ENCODE peak calls at places on chromosomes 13 and 19, in nine cellular contexts. V, L, G, C, X, E, H, M and Q are unnamed samples.

GRCh38 chr13:44930907-44931676 is 58.2 kb downstream of the NUFIP1 start:
- DNase-seq in E (no peak), L (no peak), M (peak), C (no peak), X (no peak), H (no peak), G (no peak), V (no peak), Q (no peak)

GRCh38 chr19:45128109-45128508 is 32.7 kb downstream of the NKPD1 start:
- DNase-seq in M (no peak), H (no peak), L (no peak), C (no peak), V (no peak), E (no peak), G (no peak), X (no peak), Q (no peak)

GRCh38 chr19:35316560-35316959 is 12.4 kb upstream of the CD22 start:
- DNase-seq in L (no peak), E (no peak), H (no peak), V (no peak), G (no peak), C (no peak), X (no peak), M (no peak), Q (no peak)

GRCh38 chr19:47618771-47619170 is 9.8 kb downstream of the BICRA start:
- DNase-seq in M (no peak), L (no peak), X (no peak), V (no peak), G (peak), E (peak), H (peak), C (no peak), Q (no peak)

GRCh38 chr19:22545751-22546150 is 88.4 kb upstream of the ZNF492 start:
- DNase-seq in X (peak), E (no peak), L (no peak), M (peak), V (no peak), H (no peak), G (peak), C (no peak), Q (peak)

GRCh38 chr19:53977991-53978731 is 13.3 kb upstream of the CACNG6 start:
- DNase-seq in G (peak), M (peak), H (peak), L (peak), E (peak), V (peak), C (peak), X (peak), Q (no peak)

GRCh38 chr13:110942248-110942981 is 27.5 kb upstream of the ANKRD10 start:
- DNase-seq in G (no peak), V (no peak), H (no peak), M (peak), C (no peak), X (no peak), E (peak), L (no peak), Q (no peak)

GRCh38 chr19:27676877-27677276 is 1536.1 kb downstream of the UQCRFS1 start:
- DNase-seq in M (no peak), H (no peak), G (no peak), V (no peak), C (no peak), E (no peak), L (no peak), X (no peak), Q (no peak)

GRCh38 chr13:31160857-31161582 is 684 bp downstream of the HSPH1 start:
- DNase-seq in E (peak), H (peak), V (peak), M (peak), C (peak), G (peak), X (peak), L (peak), Q (peak)

GRCh38 chr13:34988330-34988791 is 46.3 kb downstream of the NBEA start:
- DNase-seq in M (no peak), H (no peak), C (no peak), G (no peak), E (no peak), L (no peak), X (no peak), V (no peak), Q (no peak)
- TF ChIP-seq CTCF in M (no peak), H (no peak), C (no peak), G (no peak), E (no peak), L (no peak), X (no peak), V (no peak), Q (no peak)

GRCh38 chr19:43673702-43674629 is 4.0 kb upstream of the PLAUR start:
- DNase-seq in E (no peak), M (no peak), C (no peak), G (no peak), L (peak), H (no peak), V (no peak), X (no peak), Q (no peak)
- TF ChIP-seq CTCF in E (no peak), M (no peak), C (no peak), G (no peak), L (no peak), H (no peak), V (no peak), X (no peak), Q (no peak)

GRCh38 chr19:8129061-8129460 is 20.3 kb downstream of the FBN3 start:
- DNase-seq in V (no peak), G (no peak), E (no peak), X (no peak), L (no peak), M (no peak), C (no peak), H (no peak), Q (no peak)

GRCh38 chr19:8131517-8131916 is 17.9 kb downstream of the FBN3 start:
- DNase-seq in E (no peak), H (no peak), G (no peak), X (no peak), C (no peak), V (no peak), L (no peak), M (no peak), Q (no peak)

GRCh38 chr19:8128551-8128950 is 20.8 kb downstream of the FBN3 start:
- DNase-seq in H (no peak), M (no peak), G (no peak), E (no peak), X (no peak), V (no peak), C (no peak), L (no peak), Q (no peak)

GRCh38 chr19:8135946-8136618 is 13.3 kb downstream of the FBN3 start:
- DNase-seq in H (no peak), C (no peak), M (no peak), E (no peak), X (no peak), G (no peak), L (no peak), V (no peak), Q (no peak)

DNA sequence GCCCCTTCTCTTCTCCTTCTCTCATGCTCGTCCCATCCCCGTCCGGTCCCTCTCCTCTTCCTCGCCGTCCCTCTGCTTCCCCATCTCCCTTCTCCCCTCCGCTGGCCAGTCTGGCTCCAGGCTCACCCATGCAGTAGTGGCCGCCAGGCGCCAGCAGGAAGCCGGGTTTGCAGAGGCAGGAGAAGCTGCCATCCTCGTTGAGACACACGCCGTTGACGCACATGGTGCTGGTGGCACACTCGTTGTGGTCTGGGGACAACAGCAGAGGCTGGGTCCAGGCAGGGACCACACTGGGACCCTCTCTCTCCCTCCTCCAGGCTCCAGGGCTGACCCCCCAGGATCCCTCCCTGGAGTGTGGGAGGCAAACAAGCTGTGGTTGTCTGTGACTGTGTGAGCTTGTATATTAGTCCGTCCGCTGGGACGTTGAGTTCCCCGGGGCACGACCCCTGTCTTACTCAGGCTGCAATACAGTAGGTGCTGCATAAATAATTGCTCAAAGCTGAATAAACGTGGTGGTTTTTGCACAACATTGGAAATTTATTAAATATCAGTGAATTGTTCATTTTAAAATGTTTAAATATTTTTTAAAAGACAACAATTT is 16.4 kb downstream of the FBN3 start:
- DNase-seq in C (no peak), G (no peak), L (no peak), M (no peak), V (no peak), E (no peak), H (no peak), X (no peak), Q (no peak)
- TF ChIP-seq CTCF in C (no peak), G (no peak), L (no peak), M (no peak), V (no peak), E (no peak), H (no peak), X (no peak), Q (no peak)

GRCh38 chr19:55801416-55801815 is 30.4 kb downstream of the NLRP11 start:
- DNase-seq in G (no peak), E (no peak), M (no peak), X (no peak), C (no peak), V (no peak), L (no peak), H (no peak), Q (no peak)
- TF ChIP-seq CTCF in G (no peak), E (no peak), M (no peak), X (no peak), C (no peak), V (no peak), L (no peak), H (no peak), Q (no peak)

GRCh38 chr13:90974249-90974954 is 373.1 kb upstream of the MIR17HG start:
- DNase-seq in H (no peak), M (no peak), C (no peak), G (no peak), V (no peak), L (no peak), E (no peak), X (no peak), Q (no peak)

GRCh38 chr13:90968510-90968909 is 379.0 kb upstream of the MIR17HG start:
- DNase-seq in L (no peak), H (no peak), V (no peak), G (no peak), X (peak), C (peak), E (no peak), M (peak), Q (peak)
- TF ChIP-seq CTCF in L (no peak), H (peak), V (no peak), G (no peak), X (peak), C (peak), E (no peak), M (peak), Q (no peak)

GRCh38 chr19:12885749-12886706 is 973 bp downstream of the KLF1 start:
- DNase-seq in V (no peak), G (no peak), L (no peak), E (no peak), C (no peak), X (no peak), H (no peak), M (no peak), Q (no peak)
- TF ChIP-seq CTCF in V (no peak), G (no peak), L (no peak), E (no peak), C (no peak), X (peak), H (no peak), M (no peak), Q (no peak)

GRCh38 chr19:48826606-48827020 is 9.7 kb downstream of the HSD17B14 start:
- DNase-seq in H (no peak), E (no peak), C (no peak), X (peak), M (no peak), G (no peak), L (no peak), V (no peak), Q (no peak)
- TF ChIP-seq CTCF in H (no peak), E (no peak), C (peak), X (no peak), M (peak), G (no peak), L (no peak), V (peak), Q (no peak)

GRCh38 chr13:33388254-33388998 is 102.9 kb upstream of the STARD13 start:
- DNase-seq in G (no peak), H (no peak), X (peak), L (peak), E (no peak), M (no peak), V (no peak), C (no peak), Q (no peak)
- TF ChIP-seq CTCF in G (no peak), H (no peak), X (no peak), L (no peak), E (no peak), M (no peak), V (no peak), C (no peak), Q (no peak)